ENCODE peak calls at places on chromosome 10, in six cellular contexts. W is H9, O is IMR-90, J is H1, P is neuronal stem cell, U is mesenchymal stem cell. N is an unnamed sample.

GRCh38 chr10:78756604-78757442 is 311.9 kb upstream of the ZMIZ1 start:
- DNase-seq in W (no peak), O (peak), J (no peak), P (no peak), U (peak), N (peak)

GRCh38 chr10:42952358-42952757 is 124.5 kb upstream of the RET start:
- DNase-seq in W (peak), O (no peak), J (peak), P (peak), U (peak), N (peak)

GRCh38 chr10:53894145-53894544 is 906.9 kb downstream of the PCDH15 start:
- DNase-seq in W (no peak), O (no peak), J (no peak), P (no peak), U (no peak), N (no peak)

GRCh38 chr10:128307819-128308218 is 181.6 kb upstream of the MKI67 start:
- DNase-seq in W (peak), O (no peak), J (no peak), P (no peak), U (no peak), N (no peak)

GRCh38 chr10:87918254-87918859 is 54.9 kb downstream of the PTEN start:
- DNase-seq in W (no peak), O (no peak), J (no peak), P (no peak), U (no peak), N (no peak)

GRCh38 chr10:62993121-62993520 is 140.0 kb upstream of the NRBF2 start:
- DNase-seq in W (no peak), O (no peak), J (no peak), P (no peak), U (no peak), N (no peak)

GRCh38 chr10:83179371-83179770 is 959.9 kb upstream of the GHITM start:
- DNase-seq in W (no peak), O (no peak), J (no peak), P (no peak), U (no peak), N (no peak)

GRCh38 chr10:116094356-116094755 is 178.7 kb downstream of the GFRA1 start:
- DNase-seq in W (no peak), O (no peak), J (no peak), P (no peak), U (no peak), N (no peak)

GRCh38 chr10:1272762-1273161 is 216.6 kb downstream of the WDR37 start:
- DNase-seq in W (no peak), O (no peak), J (no peak), P (no peak), U (no peak), N (no peak)
- H4K91ac ChIP-seq in W (no peak), O (no peak), J (no peak), P (no peak), U (no peak), N (no peak)

GRCh38 chr10:20962165-20962564 is 65.1 kb upstream of the NEBL start:
- DNase-seq in W (no peak), O (no peak), J (no peak), P (no peak), U (no peak), N (no peak)

GRCh38 chr10:20959178-20959577 is 62.1 kb upstream of the NEBL start:
- DNase-seq in W (no peak), O (no peak), J (no peak), P (no peak), U (no peak), N (no peak)

GRCh38 chr10:20963721-20964595 is 66.8 kb upstream of the NEBL start:
- DNase-seq in W (no peak), O (no peak), J (no peak), P (no peak), U (no peak), N (no peak)

GRCh38 chr10:20966426-20966825 is 69.3 kb upstream of the NEBL start:
- DNase-seq in W (no peak), O (no peak), J (no peak), P (no peak), U (no peak), N (no peak)

DNA sequence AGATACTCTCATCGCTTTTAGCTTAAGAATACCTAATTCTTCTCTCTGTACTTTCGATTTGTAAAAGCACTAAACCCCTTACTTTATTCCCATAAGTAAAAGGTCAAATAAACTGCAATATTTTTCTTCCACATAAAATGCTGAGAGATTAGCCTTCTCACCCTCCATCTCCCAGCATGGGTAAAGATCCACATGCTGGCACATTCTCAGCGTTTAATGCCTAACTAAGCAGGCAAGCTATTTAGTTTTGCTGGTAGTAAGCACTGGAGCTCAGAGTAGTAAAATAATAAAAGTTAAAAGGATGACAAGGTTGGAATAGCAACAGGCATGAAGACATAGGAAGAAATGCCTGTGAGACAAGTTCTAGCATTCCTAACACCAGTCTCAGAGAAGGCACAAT is 65.9 kb upstream of the NEBL start:
- DNase-seq in W (no peak), O (no peak), J (no peak), P (no peak), U (no peak), N (no peak)
- H4K8ac ChIP-seq in W (no peak), O (no peak), J (no peak), P (no peak), U (no peak), N (no peak)

DNA sequence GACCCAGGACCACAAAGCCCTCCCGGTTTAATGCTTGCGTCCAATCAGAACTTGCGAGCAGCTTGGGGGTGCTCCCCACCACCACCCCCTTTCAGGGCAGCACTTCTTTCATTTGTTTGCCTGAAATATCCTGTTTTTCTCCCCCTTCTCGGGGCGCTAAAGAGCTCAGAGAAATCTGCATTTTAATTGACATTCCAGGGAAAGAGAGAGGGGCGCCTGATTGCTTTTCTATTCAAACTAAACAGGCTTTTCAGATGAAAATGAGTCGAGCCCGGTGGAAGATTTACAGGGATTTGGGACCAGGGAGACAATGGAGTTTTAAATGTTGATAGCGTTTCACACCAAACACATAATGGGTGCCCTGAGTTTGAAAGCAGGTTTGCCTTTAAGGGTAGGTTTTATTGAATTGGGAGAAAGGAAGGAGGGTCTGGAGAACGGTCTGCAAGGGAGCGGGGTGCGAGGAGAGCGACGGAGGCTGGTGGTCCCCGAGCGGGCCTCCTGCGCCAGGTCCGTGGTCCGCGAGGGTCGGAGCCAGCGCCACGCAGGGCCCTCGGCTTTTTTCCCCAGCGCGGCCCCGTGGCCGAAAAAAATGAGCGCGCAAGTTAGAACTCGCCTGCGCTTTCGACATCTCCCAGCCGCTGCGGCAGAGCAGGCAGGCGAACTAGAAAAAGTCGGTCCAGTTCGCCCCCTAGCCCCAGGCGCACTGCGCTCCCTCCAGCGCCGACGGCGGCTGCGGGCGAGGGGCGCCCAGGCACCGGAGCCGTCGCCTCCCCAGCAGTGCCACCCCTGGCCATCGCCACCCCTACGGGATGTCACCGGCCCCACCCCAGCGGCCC is 1.4 kb downstream of the FGFR2 start:
- DNase-seq in W (peak), O (no peak), J (peak), P (peak), U (peak), N (peak)
- H3K27ac ChIP-seq in W (peak), O (no peak), J (peak), P (peak), U (no peak), N (peak)

DNA sequence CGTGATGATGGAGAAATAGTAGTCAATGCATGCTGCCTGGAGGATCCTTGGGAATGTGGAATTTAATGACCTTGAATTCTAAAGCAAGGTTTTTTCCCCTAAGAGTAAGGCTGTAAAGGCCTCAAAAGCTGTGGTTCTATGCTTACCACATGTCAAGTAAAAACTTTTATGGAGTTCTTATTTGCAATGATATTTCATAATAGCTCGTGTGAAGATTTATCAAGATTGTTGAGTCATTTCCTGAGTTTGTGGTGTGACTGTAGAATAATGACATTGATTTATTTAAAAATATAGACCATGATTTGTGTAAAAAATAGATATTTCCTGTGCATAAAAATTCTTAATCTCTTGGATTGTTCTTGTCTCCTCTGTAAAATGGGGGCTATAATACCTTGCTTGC is 67.5 kb upstream of the SORCS1 start:
- DNase-seq in W (no peak), O (no peak), J (no peak), P (no peak), U (no peak), N (no peak)
- H4K91ac ChIP-seq in W (no peak), O (no peak), J (no peak), P (no peak), U (no peak), N (no peak)

DNA sequence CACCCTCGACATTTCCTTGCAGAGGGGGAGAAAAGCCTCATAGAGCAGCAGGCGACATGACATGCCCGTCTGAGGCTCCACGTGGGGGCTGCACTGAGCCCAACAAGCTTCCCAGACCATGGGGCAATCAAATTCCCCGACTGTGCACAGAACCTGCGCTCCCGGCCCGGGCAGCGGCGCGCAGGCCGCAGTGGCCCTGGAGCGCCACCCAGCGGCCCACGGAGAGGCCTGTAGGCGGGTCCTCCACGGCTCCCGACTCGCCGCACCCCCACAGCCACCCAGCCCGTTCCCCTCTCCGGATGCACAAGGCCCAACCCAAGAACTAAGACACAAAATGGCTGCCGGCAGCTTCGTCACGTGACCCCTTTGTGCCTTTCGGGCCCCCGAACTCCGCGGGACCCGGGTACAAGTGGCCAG is 816 bp downstream of the EPC1 start:
- DNase-seq in W (peak), O (peak), J (peak), P (peak), U (peak), N (peak)
- H4K8ac ChIP-seq in W (peak), O (peak), J (peak), P (no peak), U (peak), N (peak)

GRCh38 chr10:58957517-58957916 is 218.9 kb upstream of the PHYHIPL start:
- DNase-seq in W (no peak), O (no peak), J (no peak), P (no peak), U (no peak), N (no peak)

GRCh38 chr10:58965855-58966254 is 210.6 kb upstream of the PHYHIPL start:
- DNase-seq in W (no peak), O (no peak), J (no peak), P (no peak), U (no peak), N (no peak)

GRCh38 chr10:58963723-58964124 is 212.7 kb upstream of the PHYHIPL start:
- DNase-seq in W (peak), O (no peak), J (peak), P (peak), U (no peak), N (no peak)

GRCh38 chr10:58967551-58968418 is 208.7 kb upstream of the PHYHIPL start:
- DNase-seq in W (peak), O (no peak), J (peak), P (peak), U (peak), N (peak)

GRCh38 chr10:58963101-58963534 is 213.3 kb upstream of the PHYHIPL start:
- DNase-seq in W (peak), O (no peak), J (no peak), P (peak), U (no peak), N (peak)
- H3K27ac ChIP-seq in W (no peak), O (no peak), J (no peak), P (peak), U (no peak), N (no peak)

GRCh38 chr10:28087675-28088351 is 88.9 kb upstream of the ODAD2 start:
- DNase-seq in W (no peak), O (peak), J (no peak), P (no peak), U (peak), N (peak)

GRCh38 chr10:28082885-28083284 is 84.0 kb upstream of the ODAD2 start:
- DNase-seq in W (no peak), O (no peak), J (no peak), P (no peak), U (no peak), N (no peak)

GRCh38 chr10:28077889-28078288 is 79.0 kb upstream of the ODAD2 start:
- DNase-seq in W (no peak), O (peak), J (no peak), P (peak), U (peak), N (peak)

GRCh38 chr10:28082316-28082715 is 83.4 kb upstream of the ODAD2 start:
- DNase-seq in W (no peak), O (no peak), J (no peak), P (no peak), U (peak), N (no peak)
- H4K91ac ChIP-seq in W (no peak), O (no peak), J (no peak), P (no peak), U (no peak), N (no peak)

N was measured in trophoblast cell.